ENCODE peak calls at places on chromosomes 13 and 19, in nine cellular contexts. F, H, L, R, O, I, X, Y and V are unnamed samples.
A peak's percentile ranks its signal among the peaks of the same experiment; 100 is the strongest.

GRCh38 chr13:89554801-89555200 is 1792.7 kb upstream of the MIR17HG start:
- DNase-seq in F (no peak), H (no peak), L (no peak), R (no peak), O (no peak), I (no peak), X (no peak), Y (no peak), V (no peak)

GRCh38 chr13:41179593-41180250 is 14.6 kb downstream of the KBTBD7 start:
- DNase-seq in F (no peak), H (no peak), L (peak; percentile 69), R (no peak), O (no peak), I (no peak), X (no peak), Y (no peak), V (no peak)

GRCh38 chr13:105627270-105627669 is 908.2 kb downstream of the EFNB2 start:
- DNase-seq in F (no peak), H (peak; percentile 72), L (peak; percentile 63), R (no peak), O (no peak), I (no peak), X (no peak), Y (no peak), V (no peak)

GRCh38 chr13:44259045-44260042 is 114.3 kb upstream of the SERP2 start:
- DNase-seq in F (no peak), H (no peak), L (no peak), R (peak; percentile 74), O (no peak), I (no peak), X (peak; percentile 79), Y (peak; percentile 32), V (peak; percentile 48)

GRCh38 chr19:35484637-35485036 is 5.6 kb downstream of the KRTDAP start:
- DNase-seq in F (no peak), H (no peak), L (no peak), R (no peak), O (no peak), I (no peak), X (no peak), Y (no peak), V (no peak)

GRCh38 chr19:19543101-19543500 is 5.0 kb downstream of the CILP2 start:
- DNase-seq in F (no peak), H (no peak), L (no peak), R (no peak), O (no peak), I (no peak), X (no peak), Y (no peak), V (no peak)

GRCh38 chr13:42883142-42883541 is 101.8 kb downstream of the FAM216B start:
- DNase-seq in F (no peak), H (no peak), L (no peak), R (no peak), O (no peak), I (no peak), X (no peak), Y (no peak), V (no peak)

GRCh38 chr19:12513531-12514061 is 29.0 kb upstream of the ZNF709 start:
- DNase-seq in F (no peak), H (no peak), L (no peak), R (no peak), O (no peak), I (peak; percentile 53), X (no peak), Y (no peak), V (no peak)

GRCh38 chr19:52936151-52936957 is 13.1 kb upstream of the ZNF888 start:
- DNase-seq in F (no peak), H (peak; percentile 10), L (no peak), R (no peak), O (no peak), I (no peak), X (no peak), Y (no peak), V (peak; percentile 63)

GRCh38 chr13:28229522-28229921 is 91.2 kb downstream of the PAN3 start:
- DNase-seq in F (no peak), H (no peak), L (no peak), R (no peak), O (no peak), I (no peak), X (no peak), Y (no peak), V (no peak)

GRCh38 chr13:112105884-112106283 is 38.9 kb downstream of the SOX1 start:
- DNase-seq in F (no peak), H (no peak), L (no peak), R (no peak), O (no peak), I (no peak), X (no peak), Y (no peak), V (no peak)

DNA sequence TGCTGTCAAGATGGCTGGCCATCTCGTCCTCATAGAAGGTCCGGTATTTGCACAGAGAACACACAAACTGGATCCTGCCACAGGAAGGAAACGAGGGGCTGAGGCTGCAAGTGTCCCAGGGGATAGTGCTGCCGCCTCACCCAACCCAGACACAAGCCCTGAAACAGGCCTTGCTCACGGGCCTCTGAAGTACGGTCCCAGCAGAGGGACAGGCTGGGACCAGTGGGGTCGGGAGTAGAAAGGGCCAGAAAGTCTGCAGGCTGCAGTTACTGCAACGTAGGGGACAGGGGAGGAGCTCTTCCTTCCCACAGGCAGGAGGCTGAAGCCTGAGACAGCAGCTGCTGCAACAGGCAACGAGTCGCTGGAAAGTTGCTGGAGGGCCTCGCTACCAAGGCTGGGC is 18.2 kb upstream of the AKAP8 start:
- DNase-seq in F (no peak), H (peak; percentile 32), L (no peak), R (no peak), O (no peak), I (no peak), X (no peak), Y (no peak), V (no peak)
- H3K4me1 ChIP-seq in F (no peaks in the 10 kb centered on the region), H (peaks cover 17% of the 10 kb centered on the region), L (peaks cover 12% of the 10 kb centered on the region), R (no peaks in the 10 kb centered on the region), O (no peaks in the 10 kb centered on the region), I (no peaks in the 10 kb centered on the region), X (no peaks in the 10 kb centered on the region), Y (no peaks in the 10 kb centered on the region), V (no peaks in the 10 kb centered on the region)

GRCh38 chr13:93539914-93540313 is 313.3 kb downstream of the GPC6 start:
- DNase-seq in F (no peak), H (no peak), L (no peak), R (no peak), O (no peak), I (peak; percentile 21), X (no peak), Y (no peak), V (no peak)
- H3K4me3 ChIP-seq in F (no peak overlapping the region), H (no peak overlapping the region), L (no peak overlapping the region), R (no peak overlapping the region), O (no peak overlapping the region), I (no peak overlapping the region), X (no peak overlapping the region), Y (no peak overlapping the region), V (no peak overlapping the region)

DNA sequence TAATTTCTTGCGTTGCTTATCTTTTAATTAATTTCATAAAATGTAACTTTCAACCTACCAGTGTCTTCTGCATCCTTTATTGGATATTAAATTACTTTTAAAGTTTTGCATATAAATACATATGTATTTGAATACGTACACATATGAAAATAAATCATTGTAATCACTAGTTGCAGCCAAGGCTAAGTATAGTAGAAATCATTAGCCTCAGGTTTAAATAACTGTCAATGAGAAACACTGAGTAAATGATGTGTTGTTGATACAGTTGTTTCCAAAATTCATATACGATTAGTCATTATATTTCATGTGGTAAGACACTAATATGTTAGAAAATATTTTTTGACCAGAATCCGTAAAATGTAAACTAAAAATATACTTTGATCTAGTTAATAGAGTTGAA is 1267.1 kb upstream of the PCDH20 start:
- DNase-seq in F (no peak), H (no peak), L (no peak), R (no peak), O (no peak), I (no peak), X (no peak), Y (no peak), V (no peak)
- H3K27me3 ChIP-seq in F (no peaks in the 10 kb centered on the region), H (no peaks in the 10 kb centered on the region), L (no peaks in the 10 kb centered on the region), R (no peaks in the 10 kb centered on the region), O (no peaks in the 10 kb centered on the region), I (no peaks in the 10 kb centered on the region), X (no peaks in the 10 kb centered on the region), Y (no peaks in the 10 kb centered on the region), V (no peaks in the 10 kb centered on the region)

GRCh38 chr13:71396149-71396548 is 470.9 kb downstream of the DACH1 start:
- DNase-seq in F (no peak), H (no peak), L (no peak), R (no peak), O (no peak), I (no peak), X (no peak), Y (no peak), V (no peak)
- H3K4me1 ChIP-seq in F (no peaks in the 10 kb centered on the region), H (no peaks in the 10 kb centered on the region), L (peaks cover 5% of the 10 kb centered on the region), R (no peaks in the 10 kb centered on the region), O (no peaks in the 10 kb centered on the region), I (no peaks in the 10 kb centered on the region), X (no peaks in the 10 kb centered on the region), Y (no peaks in the 10 kb centered on the region), V (no peaks in the 10 kb centered on the region)

DNA sequence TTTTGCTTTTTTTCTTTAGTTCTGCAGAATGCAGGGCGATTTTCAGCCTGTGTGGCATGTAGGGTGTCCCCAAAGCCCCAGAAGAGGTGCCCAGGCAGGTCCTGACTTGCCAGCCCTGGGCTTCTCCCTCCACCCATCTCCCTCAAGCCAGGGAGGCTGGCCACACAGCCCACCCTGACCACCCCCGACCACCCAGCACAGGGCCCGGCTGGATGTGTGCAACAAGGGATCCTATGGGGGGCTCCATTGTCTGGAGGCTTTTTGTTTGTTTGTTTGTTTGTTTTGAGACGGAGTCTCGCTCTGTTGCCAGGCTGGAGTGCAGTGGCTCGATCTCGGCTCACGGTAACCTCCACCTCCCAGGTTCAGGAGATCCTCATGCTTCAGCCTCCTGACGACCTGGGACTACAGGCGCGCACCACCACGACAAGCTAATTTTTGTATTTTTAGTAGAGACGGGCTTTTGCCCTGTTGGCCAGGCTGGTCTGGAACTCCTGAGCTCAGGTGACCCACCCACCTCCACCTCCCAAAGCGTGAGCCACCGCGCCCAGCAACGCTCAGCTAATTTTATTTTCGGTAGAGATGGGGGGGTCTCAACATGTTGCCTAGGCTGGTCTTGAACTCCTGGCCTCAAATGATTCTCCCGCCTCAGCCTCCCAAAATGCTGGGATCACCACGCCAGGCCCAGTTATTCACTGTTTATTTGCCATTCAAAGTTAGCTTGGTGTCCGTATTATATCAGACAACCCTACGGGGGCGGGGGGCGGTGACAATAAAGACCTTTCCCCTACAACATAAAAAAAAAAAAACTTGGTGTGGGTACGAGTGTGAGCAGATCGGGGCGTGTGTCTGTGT is 7.8 kb upstream of the MKNK2 start:
- DNase-seq in F (no peak), H (no peak), L (no peak), R (no peak), O (no peak), I (no peak), X (no peak), Y (no peak), V (peak; percentile 12)
- H3K4me3 ChIP-seq in F (peak overlapping the region; percentile 63), H (no peak overlapping the region), L (peak overlapping the region; percentile 76), R (no peak overlapping the region), O (no peak overlapping the region), I (no peak overlapping the region), X (no peak overlapping the region), Y (no peak overlapping the region), V (no peak overlapping the region)

GRCh38 chr19:46491975-46492682 is 3.5 kb downstream of the PNMA8B start:
- DNase-seq in F (no peak), H (no peak), L (no peak), R (no peak), O (no peak), I (no peak), X (no peak), Y (no peak), V (no peak)
- H3K27me3 ChIP-seq in F (no peaks in the 10 kb centered on the region), H (peaks cover 25% of the 10 kb centered on the region), L (no peaks in the 10 kb centered on the region), R (peaks cover 69% of the 10 kb centered on the region), O (peaks cover 5% of the 10 kb centered on the region), I (no peaks in the 10 kb centered on the region), X (peaks cover 53% of the 10 kb centered on the region), Y (peaks cover 37% of the 10 kb centered on the region), V (peaks cover 87% of the 10 kb centered on the region)